ENCODE peak calls at places on chromosomes 5 and 9, in six cellular contexts. L is psoas muscle, N is HepG2, D is left ventricle myocardium inferior, Z is fibroblast of the aortic adventitia, C is cardiac muscle cell. V is an unnamed sample.

GRCh38 chr5:102955463-102955862 is 164.5 kb downstream of the GIN1 start:
- DNase-seq in L (no peak), D (no peak), C (no peak), Z (no peak), N (no peak), V (no peak)

GRCh38 chr9:132135456-132135855 is 26.4 kb upstream of the NTNG2 start:
- DNase-seq in D (no peak), C (no peak), L (no peak), N (no peak), Z (no peak), V (no peak)

GRCh38 chr5:123089572-123089970 is 530 bp downstream of the PRDM6 start:
- DNase-seq in Z (peak), N (peak), C (peak), L (peak), D (peak), V (no peak)

GRCh38 chr5:88778736-88779135 is 104.2 kb downstream of the MEF2C start:
- DNase-seq in L (no peak), Z (no peak), D (peak), C (no peak), N (no peak), V (no peak)

GRCh38 chr5:122403965-122404364 is 91.9 kb downstream of the SNCAIP start:
- DNase-seq in N (no peak), Z (no peak), C (no peak), L (no peak), D (no peak), V (no peak)

GRCh38 chr9:1100945-1101344 is 50.8 kb downstream of the DMRT2 start:
- DNase-seq in C (peak), L (peak), Z (peak), D (peak), N (peak), V (peak)

GRCh38 chr5:131521252-131521651 is 113.8 kb downstream of the RAPGEF6 start:
- DNase-seq in L (no peak), N (no peak), D (no peak), C (no peak), Z (peak), V (no peak)

GRCh38 chr9:5263568-5264218 is 32.5 kb downstream of the INSL4 start:
- DNase-seq in C (peak), N (peak), L (no peak), D (no peak), Z (peak), V (no peak)

GRCh38 chr9:33952066-33952465 is 96.6 kb downstream of the UBAP2 start:
- DNase-seq in N (no peak), L (no peak), D (no peak), C (no peak), Z (no peak), V (no peak)

GRCh38 chr5:17897776-17898175 is 263.5 kb downstream of the TAF11L14 start:
- DNase-seq in L (no peak), C (no peak), Z (no peak), N (no peak), D (no peak), V (no peak)

GRCh38 chr5:83069406-83069805 is 7.8 kb downstream of the TMEM167A start:
- DNase-seq in Z (no peak), N (no peak), D (no peak), L (no peak), C (no peak), V (no peak)

GRCh38 chr5:174843263-174844250 is 119.2 kb downstream of the MSX2 start:
- DNase-seq in Z (peak), N (no peak), D (peak), L (no peak), C (no peak), V (no peak)

GRCh38 chr5:102835715-102836114 is 80.6 kb downstream of the PAM start:
- DNase-seq in D (no peak), L (no peak), N (no peak), Z (no peak), C (no peak), V (no peak)

GRCh38 chr5:169904568-169904967 is 75.7 kb downstream of the INSYN2B start:
- DNase-seq in C (no peak), L (no peak), Z (no peak), D (no peak), N (no peak), V (no peak)

GRCh38 chr9:91245432-91246313 is 116.0 kb downstream of the AUH start:
- DNase-seq in L (no peak), Z (peak), N (no peak), D (no peak), C (no peak), V (no peak)

GRCh38 chr5:36150676-36151433 is 832 bp downstream of the LMBRD2 start:
- DNase-seq in C (peak), N (peak), D (no peak), L (peak), Z (peak), V (no peak)

GRCh38 chr9:87548159-87548558 is 50.5 kb downstream of the DAPK1 start:
- DNase-seq in D (no peak), N (no peak), C (no peak), L (no peak), Z (no peak), V (no peak)

GRCh38 chr9:36040271-36040925 is 3.7 kb downstream of the RECK start:
- DNase-seq in C (no peak), L (no peak), D (no peak), N (no peak), Z (peak), V (no peak)
- H3K4me3 ChIP-seq in C (no peak), L (no peak), D (no peak), N (no peak), Z (no peak), V (no peak)

DNA sequence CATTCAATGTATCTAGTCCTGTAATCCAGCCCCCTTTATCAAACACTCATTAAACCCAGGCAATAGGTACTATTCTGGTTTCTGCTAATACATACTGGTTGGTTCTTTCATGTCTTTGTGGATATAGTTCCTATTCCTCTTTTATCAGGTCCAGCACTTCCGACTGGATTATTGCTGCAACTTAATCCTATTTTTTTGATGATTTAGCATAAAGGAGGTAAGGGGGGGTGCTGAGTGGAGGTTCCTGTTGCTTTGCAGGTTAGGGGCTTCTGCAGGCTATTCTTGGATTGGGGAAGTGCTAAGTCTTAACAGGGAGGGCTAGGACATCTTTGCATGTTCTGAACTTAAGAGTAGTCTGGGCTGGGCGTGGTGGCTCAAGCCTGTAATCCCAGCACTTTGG is 377.7 kb downstream of the FGF10 start:
- DNase-seq in C (no peak), N (no peak), D (no peak), L (no peak), Z (no peak), V (no peak)
- TF ChIP-seq CTCF in C (no peak), N (no peak), D (no peak), L (no peak), Z (no peak), V (no peak)

GRCh38 chr5:137619191-137619870 is 116.6 kb downstream of the KLHL3 start:
- DNase-seq in N (no peak), Z (peak), D (peak), L (peak), C (no peak), V (peak)
- H3K4me3 ChIP-seq in N (no peak), Z (no peak), D (no peak), L (no peak), C (no peak), V (no peak)

GRCh38 chr9:21709464-21710058 is 92.9 kb upstream of the MTAP start:
- DNase-seq in L (no peak), Z (peak), D (no peak), N (peak), C (peak), V (peak)
- TF ChIP-seq CTCF in L (peak), Z (peak), D (peak), N (peak), C (peak), V (peak)

DNA sequence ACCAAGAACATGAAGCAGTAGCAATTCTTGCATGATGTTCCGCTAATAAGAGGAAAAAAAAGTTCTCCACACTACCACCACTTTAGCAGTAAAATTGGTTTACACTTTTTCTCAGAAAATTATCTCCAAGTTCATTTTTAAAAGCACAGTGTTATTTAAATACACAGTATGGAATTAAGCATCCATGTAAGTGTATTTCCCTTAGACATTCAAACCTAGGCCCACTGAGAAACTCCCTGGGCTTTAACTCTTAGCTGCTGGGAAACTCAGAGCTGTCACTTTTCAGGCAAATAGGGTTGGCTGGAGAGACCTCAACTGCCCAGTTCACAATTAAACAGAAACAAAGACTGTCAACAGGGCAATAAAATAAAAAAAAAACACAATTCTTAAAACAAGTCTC is 2.7 kb downstream of the GNAQ start:
- DNase-seq in N (no peak), L (no peak), C (no peak), D (no peak), Z (peak), V (no peak)
- H3K4me3 ChIP-seq in N (peak), L (peak), C (peak), D (peak), Z (peak), V (no peak)